ENCODE peak calls at places on chromosome 21, in ten cellular contexts. Q is astrocyte, U is fibroblast of lung, B is endothelial cell of umbilical vein, O is neural progenitor cell, J is RWPE2, S is psoas muscle, Z is endodermal cell, C is ovary, P is left ventricle myocardium inferior. L is an unnamed sample. For H3K9me3, the result is how much of the 10 kb centered on the place peaks cover.

GRCh38 chr21:26939532-26940181 is 27.2 kb downstream of the ADAMTS5 start:
- DNase-seq in Q (peak), U (peak), B (no peak), O (no peak), J (no peak), S (peak), Z (no peak), C (no peak), P (peak), L (no peak)

GRCh38 chr21:34844033-34844923 is 175.5 kb downstream of the CLIC6 start:
- DNase-seq in Q (no peak), U (peak), B (no peak), O (no peak), J (no peak), S (peak), Z (peak), C (no peak), P (peak), L (no peak)

GRCh38 chr21:35084869-35085268 is 35.8 kb upstream of the RUNX1 start:
- DNase-seq in Q (peak), U (peak), B (peak), O (no peak), J (no peak), S (no peak), Z (no peak), C (no peak), P (no peak), L (no peak)

GRCh38 chr21:16070207-16070651 is 340.4 kb downstream of the USP25 start:
- DNase-seq in Q (peak), U (peak), B (no peak), O (no peak), J (no peak), S (no peak), Z (no peak), C (no peak), P (no peak), L (no peak)

GRCh38 chr21:41321211-41321907 is 4.8 kb downstream of the FAM3B start:
- DNase-seq in Q (no peak), U (no peak), B (no peak), O (no peak), J (no peak), S (no peak), Z (no peak), C (no peak), P (no peak), L (no peak)

GRCh38 chr21:35705888-35706287 is 354.4 kb downstream of the SETD4 start:
- DNase-seq in Q (no peak), U (no peak), B (no peak), O (no peak), J (no peak), S (no peak), Z (no peak), C (no peak), P (no peak), L (no peak)

GRCh38 chr21:17513214-17514123 is 626 bp downstream of the CXADR start:
- DNase-seq in Q (peak), U (peak), B (peak), O (peak), J (no peak), S (no peak), Z (peak), C (no peak), P (no peak), L (peak)

GRCh38 chr21:42632771-42633690 is 20.4 kb upstream of the PDE9A start:
- DNase-seq in Q (no peak), U (no peak), B (no peak), O (no peak), J (peak), S (no peak), Z (peak), C (no peak), P (no peak), L (peak)

GRCh38 chr21:36959020-36959835 is 7.2 kb downstream of the HLCS start:
- DNase-seq in Q (no peak), U (no peak), B (no peak), O (no peak), J (no peak), S (no peak), Z (peak), C (no peak), P (no peak), L (no peak)

GRCh38 chr21:36964398-36964797 is 2.1 kb downstream of the HLCS start:
- DNase-seq in Q (no peak), U (no peak), B (no peak), O (no peak), J (no peak), S (no peak), Z (no peak), C (no peak), P (no peak), L (no peak)

GRCh38 chr21:36962098-36962780 is 4.2 kb downstream of the HLCS start:
- DNase-seq in Q (no peak), U (peak), B (no peak), O (no peak), J (no peak), S (no peak), Z (no peak), C (no peak), P (no peak), L (no peak)

GRCh38 chr21:36964832-36965719 is 1.4 kb downstream of the HLCS start:
- DNase-seq in Q (no peak), U (no peak), B (no peak), O (no peak), J (no peak), S (no peak), Z (no peak), C (no peak), P (no peak), L (no peak)

DNA sequence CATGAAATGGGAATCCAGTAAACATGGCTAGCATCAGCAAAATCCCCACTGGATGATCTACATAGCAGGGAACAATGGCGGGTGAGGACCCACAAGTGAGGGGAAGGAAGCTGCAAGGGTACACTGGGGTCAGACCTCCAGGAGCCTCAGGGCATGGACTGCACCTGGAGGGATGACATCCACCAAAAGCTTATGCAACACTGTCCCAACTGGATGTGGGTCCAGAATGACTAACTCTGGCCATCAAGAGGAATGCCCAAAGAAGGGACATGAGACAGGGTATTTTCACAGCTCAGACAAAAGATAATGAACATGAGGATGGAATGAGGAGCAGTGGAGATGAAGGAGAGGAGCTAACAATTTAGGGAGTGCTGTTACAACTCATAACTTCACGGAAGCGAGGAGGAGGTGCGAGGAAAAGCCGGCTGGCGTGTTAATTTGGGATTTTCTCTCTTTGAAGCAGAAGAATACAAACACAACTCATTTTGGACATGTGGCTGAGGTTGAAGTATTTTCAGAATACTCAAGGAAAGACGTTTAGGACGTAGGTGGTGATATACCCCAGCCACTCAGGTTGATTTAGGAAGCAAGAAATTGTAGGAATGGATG is 5.7 kb downstream of the HLCS start:
- DNase-seq in Q (no peak), U (no peak), B (no peak), O (no peak), J (no peak), S (no peak), Z (no peak), C (no peak), P (no peak), L (no peak)
- TF ChIP-seq CTCF in Q (no peak), U (no peak), B (no peak), O (no peak), J (no peak), S (no peak), Z (no peak), C (no peak), P (no peak), L (no peak)

GRCh38 chr21:38306407-38306806 is 49.6 kb downstream of the KCNJ15 start:
- DNase-seq in Q (peak), U (peak), B (peak), O (no peak), J (no peak), S (no peak), Z (no peak), C (no peak), P (no peak), L (no peak)
- H3K27ac ChIP-seq in Q (peak), U (peak), B (peak), O (no peak), J (peak), S (no peak), Z (no peak), C (no peak), P (peak), L (peak)

GRCh38 chr21:9730866-9731265 is 790.5 kb upstream of the TPTE start:
- DNase-seq in Q (no peak), U (no peak), B (no peak), O (no peak), J (no peak), S (no peak), Z (no peak), C (no peak), P (no peak), L (no peak)
- H3K9me3 ChIP-seq in Q (under half), U (under half), B (under half), O (half or more), J (under half), S (under half), Z (half or more), C (under half), P (under half), L (under half)

GRCh38 chr21:21373969-21374368 is 375.8 kb downstream of the NCAM2 start:
- DNase-seq in Q (no peak), U (no peak), B (no peak), O (no peak), J (no peak), S (no peak), Z (no peak), C (no peak), P (no peak), L (no peak)
- TF ChIP-seq CTCF in Q (peak), U (peak), B (no peak), O (no peak), J (peak), S (no peak), Z (no peak), C (no peak), P (no peak), L (peak)

GRCh38 chr21:38815060-38815405 is 9.3 kb downstream of the ETS2 start:
- DNase-seq in Q (peak), U (peak), B (no peak), O (no peak), J (no peak), S (no peak), Z (no peak), C (no peak), P (no peak), L (no peak)

GRCh38 chr21:38813143-38813542 is 7.4 kb downstream of the ETS2 start:
- DNase-seq in Q (no peak), U (no peak), B (no peak), O (no peak), J (no peak), S (no peak), Z (peak), C (no peak), P (no peak), L (no peak)

GRCh38 chr21:38813554-38813953 is 7.8 kb downstream of the ETS2 start:
- DNase-seq in Q (no peak), U (peak), B (no peak), O (no peak), J (no peak), S (no peak), Z (no peak), C (no peak), P (no peak), L (no peak)

GRCh38 chr21:38816400-38816973 is 10.8 kb downstream of the ETS2 start:
- DNase-seq in Q (no peak), U (no peak), B (no peak), O (no peak), J (no peak), S (no peak), Z (no peak), C (no peak), P (no peak), L (no peak)

GRCh38 chr21:38814126-38815059 is 8.7 kb downstream of the ETS2 start:
- DNase-seq in Q (no peak), U (no peak), B (no peak), O (peak), J (no peak), S (no peak), Z (peak), C (no peak), P (no peak), L (no peak)
- H3K27ac ChIP-seq in Q (peak), U (peak), B (no peak), O (no peak), J (peak), S (peak), Z (no peak), C (no peak), P (peak), L (peak)

GRCh38 chr21:45522381-45522780 is 19.9 kb downstream of the SLC19A1 start:
- DNase-seq in Q (no peak), U (no peak), B (no peak), O (no peak), J (no peak), S (no peak), Z (no peak), C (no peak), P (no peak), L (peak)
- H3K9me3 ChIP-seq in Q (under half), U (under half), B (under half), O (under half), J (under half), S (under half), Z (under half), C (under half), P (half or more), L (under half)

GRCh38 chr21:23155281-23155680 is 2157.1 kb downstream of the NCAM2 start:
- DNase-seq in Q (no peak), U (no peak), B (no peak), O (no peak), J (no peak), S (no peak), Z (no peak), C (no peak), P (no peak), L (no peak)

GRCh38 chr21:23162213-23162946 is 2164.2 kb downstream of the NCAM2 start:
- DNase-seq in Q (no peak), U (no peak), B (peak), O (no peak), J (no peak), S (no peak), Z (no peak), C (no peak), P (no peak), L (no peak)

GRCh38 chr21:23160914-23161313 is 2162.7 kb downstream of the NCAM2 start:
- DNase-seq in Q (no peak), U (no peak), B (peak), O (no peak), J (no peak), S (no peak), Z (no peak), C (no peak), P (no peak), L (no peak)
- TF ChIP-seq CTCF in Q (no peak), U (no peak), B (peak), O (peak), J (peak), S (no peak), Z (peak), C (no peak), P (no peak), L (no peak)

GRCh38 chr21:19181604-19182140 is 778.1 kb upstream of the TMPRSS15 start:
- DNase-seq in Q (no peak), U (no peak), B (no peak), O (no peak), J (no peak), S (no peak), Z (no peak), C (no peak), P (no peak), L (no peak)
- H3K27ac ChIP-seq in Q (no peak), U (no peak), B (no peak), O (no peak), J (no peak), S (no peak), Z (no peak), C (no peak), P (no peak), L (no peak)